ENCODE peak calls at places on chromosomes 2 and 18, in seven cellular contexts. D, M, G, W, R, B and I are unnamed samples.

GRCh38 chr2:5937865-5938565 is 245.8 kb downstream of the SOX11 start:
- DNase-seq in G (no peak), M (no peak), R (no peak), D (no peak), W (no peak), B (no peak), I (peak)

GRCh38 chr2:22817197-22817596 is 567.8 kb upstream of the KLHL29 start:
- DNase-seq in G (no peak), W (no peak), R (no peak), D (no peak), B (no peak), M (no peak), I (no peak)

GRCh38 chr2:157292853-157293252 is 32.8 kb downstream of the ERMN start:
- DNase-seq in G (no peak), W (no peak), R (no peak), M (no peak), B (no peak), D (no peak), I (no peak)

GRCh38 chr2:100008960-100009359 is 133.4 kb downstream of the AFF3 start:
- DNase-seq in W (no peak), R (no peak), D (no peak), B (no peak), G (no peak), M (no peak), I (peak)

GRCh38 chr2:197011777-197012641 is 85.5 kb upstream of the PGAP1 start:
- DNase-seq in M (no peak), D (peak), G (peak), B (no peak), R (peak), W (peak), I (peak)

GRCh38 chr2:199160677-199161465 is 296.9 kb downstream of the SATB2 start:
- DNase-seq in G (no peak), W (no peak), M (no peak), D (peak), R (no peak), B (no peak), I (no peak)

GRCh38 chr2:69773201-69773600 is 31.3 kb downstream of the ANXA4 start:
- DNase-seq in W (no peak), B (no peak), R (no peak), G (no peak), D (no peak), M (no peak), I (no peak)

GRCh38 chr18:11224166-11224565 is 74.8 kb upstream of the PIEZO2 start:
- DNase-seq in D (no peak), G (no peak), R (no peak), B (no peak), M (no peak), W (no peak), I (no peak)

GRCh38 chr2:3291750-3292149 is 85.9 kb downstream of the EIPR1 start:
- DNase-seq in W (no peak), B (no peak), G (no peak), R (peak), D (no peak), M (no peak), I (no peak)

GRCh38 chr2:174866421-174866820 is 102.1 kb upstream of the CHRNA1 start:
- DNase-seq in D (no peak), R (no peak), M (no peak), W (no peak), B (no peak), G (no peak), I (no peak)

GRCh38 chr2:168278424-168278888 is 31.1 kb upstream of the STK39 start:
- DNase-seq in B (no peak), W (no peak), R (no peak), D (peak), M (no peak), G (peak), I (peak)

GRCh38 chr2:181178823-181179412 is 198.5 kb downstream of the UBE2E3 start:
- DNase-seq in G (peak), M (no peak), B (no peak), R (peak), D (peak), W (peak), I (peak)

GRCh38 chr2:174004900-174005605 is 39.9 kb upstream of the SP3 start:
- DNase-seq in R (no peak), D (no peak), G (no peak), M (no peak), B (no peak), W (no peak), I (no peak)

GRCh38 chr18:35592298-35592697 is 10.8 kb downstream of the GALNT1 start:
- DNase-seq in D (no peak), R (no peak), B (peak), M (no peak), G (no peak), W (no peak), I (no peak)

GRCh38 chr18:10231220-10231619 is 223.2 kb upstream of the APCDD1 start:
- DNase-seq in B (no peak), R (no peak), M (no peak), G (no peak), W (no peak), D (no peak), I (no peak)

GRCh38 chr18:37235583-37235982 is 330.0 kb downstream of the CELF4 start:
- DNase-seq in G (no peak), D (no peak), M (no peak), R (no peak), B (no peak), W (no peak), I (no peak)

GRCh38 chr18:37322497-37323035 is 243.0 kb downstream of the CELF4 start:
- DNase-seq in D (peak), R (peak), B (no peak), M (peak), G (peak), W (peak), I (peak)

GRCh38 chr2:208062113-208062512 is 36.8 kb upstream of the PLEKHM3 start:
- DNase-seq in R (no peak), G (peak), W (peak), M (no peak), B (no peak), D (peak), I (no peak)

GRCh38 chr2:142144547-142144946 is 13.7 kb upstream of the LRP1B start:
- DNase-seq in M (no peak), D (no peak), R (no peak), G (no peak), B (no peak), W (no peak), I (no peak)

GRCh38 chr2:42722328-42723190 is 41.4 kb downstream of the OXER1 start:
- DNase-seq in R (no peak), B (peak), G (no peak), W (no peak), M (no peak), D (no peak), I (no peak)
- TF ChIP-seq JUND in R (no peak), B (peak), G (no peak), W (peak), M (no peak), D (no peak), I (no peak)

GRCh38 chr2:117956036-117956791 is 57.7 kb downstream of the CCDC93 start:
- DNase-seq in G (no peak), W (no peak), D (no peak), R (no peak), B (no peak), M (no peak), I (no peak)
- TF ChIP-seq JUND in G (no peak), W (no peak), D (no peak), R (no peak), B (no peak), M (no peak), I (no peak)

DNA sequence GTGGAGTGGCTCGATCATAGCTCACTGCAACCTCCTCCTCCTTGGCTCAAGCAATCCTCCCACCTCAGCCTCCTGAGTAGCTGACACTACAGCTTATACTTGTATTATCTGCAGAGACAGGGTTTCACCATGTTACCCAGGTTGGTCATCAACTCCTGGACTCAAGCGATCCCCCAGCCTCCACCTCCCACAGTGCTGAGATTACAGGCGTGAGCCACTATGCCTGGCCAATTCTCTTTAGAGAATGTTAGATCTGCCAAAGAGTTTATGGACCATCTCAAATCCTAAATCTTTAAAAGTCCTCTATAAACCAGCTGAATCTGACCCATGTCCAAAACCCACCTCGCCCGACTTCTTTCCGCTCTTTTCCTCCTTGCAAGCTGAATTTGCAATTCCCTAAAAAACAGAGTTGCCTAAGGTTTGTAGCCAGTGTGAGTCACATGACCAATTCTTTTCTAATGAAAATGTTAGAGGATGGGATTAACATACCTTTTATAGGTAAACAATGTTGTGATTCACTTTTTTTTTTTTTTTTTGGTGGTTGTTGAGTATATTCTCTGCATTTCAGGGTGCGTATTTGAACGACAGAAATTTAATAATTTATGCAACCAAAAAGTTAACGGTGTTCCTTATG is 2.4 kb upstream of the PMAIP1 start:
- DNase-seq in M (no peak), D (no peak), B (no peak), R (no peak), G (no peak), W (no peak), I (no peak)
- TF ChIP-seq JUND in M (no peak), D (no peak), B (no peak), R (no peak), G (no peak), W (no peak), I (no peak)

GRCh38 chr2:2232167-2232566 is 98.9 kb downstream of the MYT1L start:
- DNase-seq in D (no peak), G (no peak), R (no peak), B (no peak), M (no peak), W (no peak), I (no peak)

GRCh38 chr2:2234398-2234797 is 96.7 kb downstream of the MYT1L start:
- DNase-seq in G (no peak), R (no peak), B (no peak), W (no peak), M (no peak), D (no peak), I (no peak)

GRCh38 chr2:2233171-2233826 is 97.8 kb downstream of the MYT1L start:
- DNase-seq in B (no peak), W (no peak), D (no peak), G (no peak), R (no peak), M (no peak), I (no peak)

GRCh38 chr2:2238726-2239269 is 92.3 kb downstream of the MYT1L start:
- DNase-seq in D (no peak), G (no peak), B (no peak), W (no peak), M (no peak), R (no peak), I (no peak)

DNA sequence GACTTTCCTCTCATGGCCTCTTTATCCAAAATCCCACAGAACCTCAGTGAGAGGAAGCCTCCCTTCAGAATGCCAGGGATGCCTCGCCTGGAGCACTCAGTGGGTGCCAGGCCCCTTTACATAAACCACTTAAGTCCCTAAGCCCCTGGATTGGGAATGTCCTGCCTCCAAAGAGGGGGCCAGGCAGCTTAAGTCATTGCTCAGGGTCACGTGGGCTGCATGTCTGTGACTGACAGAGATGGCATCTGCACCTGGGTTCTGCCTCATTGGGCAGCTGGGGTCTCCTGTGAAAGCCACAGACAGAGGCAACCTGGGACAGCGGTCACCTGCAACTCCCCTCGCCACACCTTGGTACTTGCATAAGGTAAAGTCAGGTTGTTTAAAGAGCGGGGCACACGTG is 93.5 kb downstream of the MYT1L start:
- DNase-seq in M (no peak), G (no peak), W (no peak), R (no peak), B (no peak), D (no peak), I (no peak)
- TF ChIP-seq JUND in M (no peak), G (no peak), W (no peak), R (no peak), B (no peak), D (no peak), I (no peak)

GRCh38 chr2:30662268-30663131 is 144.7 kb downstream of the CAPN13 start:
- DNase-seq in R (no peak), D (no peak), W (no peak), G (no peak), B (no peak), M (peak), I (no peak)
- TF ChIP-seq JUND in R (peak), D (no peak), W (no peak), G (no peak), B (no peak), M (no peak), I (no peak)

GRCh38 chr2:65032016-65032975 is 23.9 kb upstream of the CEP68 start:
- DNase-seq in G (no peak), B (no peak), W (no peak), D (no peak), R (no peak), M (no peak), I (no peak)

GRCh38 chr2:65031341-65032015 is 24.7 kb upstream of the CEP68 start:
- DNase-seq in D (peak), G (no peak), M (peak), R (no peak), W (no peak), B (no peak), I (no peak)

GRCh38 chr2:65033178-65033577 is 23.0 kb upstream of the CEP68 start:
- DNase-seq in D (peak), G (no peak), B (no peak), R (peak), M (no peak), W (peak), I (no peak)

GRCh38 chr2:65030933-65031332 is 25.3 kb upstream of the CEP68 start:
- DNase-seq in M (no peak), G (no peak), W (no peak), B (no peak), D (no peak), R (no peak), I (no peak)

GRCh38 chr2:65030481-65030880 is 25.7 kb upstream of the CEP68 start:
- DNase-seq in B (no peak), M (no peak), G (no peak), W (no peak), R (no peak), D (no peak), I (no peak)
- TF ChIP-seq JUND in B (no peak), M (no peak), G (no peak), W (no peak), R (no peak), D (no peak), I (no peak)

DNA sequence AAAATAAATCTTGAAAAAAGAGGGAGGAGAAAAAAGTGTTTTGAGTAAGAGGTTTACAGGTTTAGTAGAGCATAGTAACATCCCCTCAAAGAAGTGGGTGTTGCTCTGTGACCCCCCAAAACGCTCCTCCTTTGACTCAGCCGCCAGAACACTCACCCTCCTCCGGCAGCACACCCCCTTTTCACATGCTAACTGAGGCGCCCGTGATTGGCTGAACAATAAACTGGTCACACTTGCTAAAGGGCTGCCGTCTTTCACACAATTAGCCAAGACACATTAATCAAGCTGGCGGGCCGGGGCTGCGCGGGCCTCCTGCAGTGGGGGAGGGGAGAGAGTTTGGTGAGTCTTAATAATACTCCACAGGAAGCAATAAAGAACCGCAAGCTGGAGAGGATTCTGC is 52.4 kb downstream of the CDK15 start:
- DNase-seq in M (peak), B (no peak), G (no peak), R (no peak), W (no peak), D (no peak), I (no peak)
- TF ChIP-seq JUND in M (no peak), B (no peak), G (no peak), R (no peak), W (no peak), D (no peak), I (no peak)

DNA sequence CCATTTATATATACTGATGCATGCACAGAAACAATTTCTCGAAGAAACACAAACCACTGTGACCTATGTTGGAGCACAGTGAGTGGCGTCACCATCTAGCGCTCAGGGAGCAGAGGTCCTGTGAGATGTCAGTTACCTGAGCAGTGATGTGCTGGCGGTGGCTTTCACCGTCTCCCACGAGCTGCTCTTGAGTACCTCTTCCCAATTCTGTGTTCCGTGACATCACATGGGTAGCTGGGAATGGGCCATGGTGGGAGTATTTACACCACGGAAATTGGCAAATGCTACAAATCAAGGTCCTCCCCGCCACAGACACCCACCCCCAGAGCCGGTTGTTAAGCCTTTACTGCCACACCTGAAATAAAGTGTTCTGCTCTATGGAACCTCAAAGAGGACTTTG is 24.4 kb downstream of the GBX2 start:
- DNase-seq in W (no peak), D (no peak), G (no peak), R (no peak), B (no peak), M (no peak), I (no peak)
- TF ChIP-seq JUND in W (no peak), D (no peak), G (no peak), R (no peak), B (no peak), M (no peak), I (no peak)